ENCODE peak calls at places on chromosomes 5 and 9, in seven cellular contexts. D, K, W, V, B, E and H are unnamed samples.

GRCh38 chr9:93125331-93125894 is 8.6 kb downstream of the NINJ1 start:
- DNase-seq in W (no peak), E (no peak), K (peak; percentile 25), V (no peak), B (no peak), D (no peak), H (no peak)

GRCh38 chr5:144205141-144205551 is 34.5 kb downstream of the KCTD16 start:
- DNase-seq in E (no peak), D (peak; percentile 55), W (no peak), B (peak; percentile 65), K (no peak), V (peak; percentile 27), H (no peak)

GRCh38 chr5:174413520-174414314 is 310.7 kb upstream of the MSX2 start:
- DNase-seq in V (no peak), W (no peak), D (no peak), E (no peak), B (peak; percentile 30), K (no peak), H (no peak)

GRCh38 chr5:105754056-105754455 is 1916.7 kb downstream of the EFNA5 start:
- DNase-seq in E (no peak), D (peak; percentile 10), V (no peak), W (no peak), K (no peak), B (no peak), H (no peak)

GRCh38 chr5:138967806-138968448 is 92.8 kb upstream of the LRRTM2 start:
- DNase-seq in V (no peak), D (no peak), W (no peak), B (no peak), E (no peak), K (no peak), H (no peak)

GRCh38 chr5:108727639-108728565 is 19.8 kb upstream of the FER start:
- DNase-seq in V (peak; percentile 93), W (peak; percentile 24), B (peak; percentile 97), E (peak; percentile 24), K (peak; percentile 51), D (peak; percentile 91), H (peak; percentile 84)

GRCh38 chr5:71456362-71456743 is 902 bp downstream of the BDP1 start:
- DNase-seq in W (no peak), K (no peak), B (no peak), V (no peak), D (no peak), E (no peak), H (no peak)

GRCh38 chr9:86598411-86599239 is 244.4 kb upstream of the TUT7 start:
- DNase-seq in V (no peak), W (no peak), B (no peak), K (no peak), E (no peak), D (no peak), H (peak; percentile 48)

GRCh38 chr9:127137640-127138360 is 15.4 kb upstream of the ANGPTL2 start:
- DNase-seq in E (no peak), K (no peak), B (no peak), V (no peak), D (no peak), W (no peak), H (no peak)

GRCh38 chr5:154092356-154092755 is 53.6 kb downstream of the MFAP3 start:
- DNase-seq in W (no peak), D (peak; percentile 10), K (no peak), V (no peak), B (peak; percentile 46), E (no peak), H (no peak)

GRCh38 chr5:139068060-139068459 is 130.1 kb downstream of the SIL1 start:
- DNase-seq in K (no peak), D (no peak), V (no peak), B (no peak), W (no peak), E (no peak), H (no peak)

GRCh38 chr5:81962041-81962440 is 9.8 kb upstream of the ATG10 start:
- DNase-seq in V (no peak), D (no peak), B (no peak), E (no peak), K (no peak), W (no peak), H (no peak)

GRCh38 chr5:89313804-89314588 is 431.0 kb upstream of the MEF2C start:
- DNase-seq in K (no peak), E (no peak), V (no peak), W (no peak), B (peak; percentile 56), D (no peak), H (no peak)

GRCh38 chr5:95731571-95732554 is 727 bp downstream of the RHOBTB3 start:
- DNase-seq in V (peak; percentile 61), D (no peak), E (peak; percentile 27), K (peak; percentile 40), B (no peak), W (no peak), H (peak; percentile 32)

GRCh38 chr9:36323926-36324325 is 65.7 kb upstream of the GNE start:
- DNase-seq in B (no peak), V (no peak), W (no peak), E (no peak), D (no peak), K (no peak), H (no peak)

GRCh38 chr5:153959134-153959957 is 79.4 kb downstream of the FAM114A2 start:
- DNase-seq in E (no peak), V (no peak), K (no peak), D (peak; percentile 72), B (peak; percentile 77), W (no peak), H (peak; percentile 63)

GRCh38 chr5:78773655-78774054 is 125.1 kb upstream of the LHFPL2 start:
- DNase-seq in V (no peak), K (no peak), D (no peak), B (no peak), E (no peak), W (no peak), H (no peak)

GRCh38 chr5:66939094-66939493 is 257.5 kb downstream of the CD180 start:
- DNase-seq in W (no peak), E (no peak), K (no peak), D (no peak), B (no peak), V (no peak), H (no peak)

GRCh38 chr5:74556631-74557595 is 83.6 kb downstream of the ENC1 start:
- DNase-seq in B (peak; percentile 60), W (no peak), K (no peak), V (no peak), E (no peak), D (no peak), H (no peak)

GRCh38 chr5:69202497-69202896 is 13.1 kb downstream of the CENPH start:
- DNase-seq in E (no peak), W (no peak), D (no peak), V (no peak), K (no peak), B (no peak), H (no peak)

GRCh38 chr5:172683696-172684464 is 42.8 kb downstream of the NEURL1B start:
- DNase-seq in K (peak; percentile 76), B (no peak), V (peak; percentile 45), W (peak; percentile 39), D (no peak), E (peak; percentile 63), H (no peak)

GRCh38 chr5:88792144-88792840 is 90.7 kb downstream of the MEF2C start:
- DNase-seq in E (no peak), W (no peak), V (no peak), D (no peak), B (no peak), K (no peak), H (no peak)

GRCh38 chr5:145752947-145753346 is 82.2 kb downstream of the PRELID2 start:
- DNase-seq in E (no peak), K (no peak), D (no peak), W (no peak), B (peak; percentile 51), V (no peak), H (no peak)

GRCh38 chr5:174288436-174288835 is 242.9 kb downstream of the NSG2 start:
- DNase-seq in B (no peak), V (no peak), E (no peak), K (no peak), W (no peak), D (no peak), H (no peak)

GRCh38 chr5:14504816-14505215 is 76.8 kb upstream of the OTULINL start:
- DNase-seq in B (no peak), K (no peak), V (no peak), E (no peak), D (no peak), W (no peak), H (no peak)

GRCh38 chr5:141871870-141872269 is 6.3 kb downstream of the PCDH1 start:
- DNase-seq in K (no peak), B (no peak), W (no peak), V (no peak), E (no peak), D (no peak), H (no peak)

GRCh38 chr5:40607202-40607601 is 72.5 kb upstream of the PTGER4 start:
- DNase-seq in W (no peak), B (no peak), E (no peak), V (no peak), K (no peak), D (no peak), H (no peak)

GRCh38 chr5:107764282-107764681 is 93.5 kb upstream of the EFNA5 start:
- DNase-seq in B (no peak), E (no peak), W (no peak), D (no peak), V (no peak), K (no peak), H (no peak)

GRCh38 chr9:95197692-95198271 is 119.7 kb downstream of the FANCC start:
- DNase-seq in E (no peak), D (peak; percentile 22), W (no peak), V (no peak), B (peak; percentile 60), K (no peak), H (no peak)

GRCh38 chr9:83281306-83282255 is 218.6 kb upstream of the RASEF start:
- DNase-seq in W (no peak), D (no peak), B (peak; percentile 39), E (no peak), V (peak; percentile 46), K (no peak), H (no peak)